ENCODE peak calls at places on chromosomes 6 and 20, in five cellular contexts. R, U, X, F and N are unnamed samples.
A peak's percentile ranks its signal among the peaks of the same experiment; 100 is the strongest.

GRCh38 chr20:21259346-21259745 is 43.8 kb upstream of the XRN2 start:
- DNase-seq in R (no peak), U (no peak), X (no peak), F (no peak), N (peak; percentile 6)

GRCh38 chr20:63831696-63832686 is 927 bp upstream of the ZBTB46 start:
- DNase-seq in R (no peak), U (peak; percentile 67), X (no peak), F (peak; percentile 41), N (no peak)

GRCh38 chr6:144953552-144954240 is 668.6 kb downstream of the UTRN start:
- DNase-seq in R (no peak), U (no peak), X (no peak), F (peak; percentile 95), N (no peak)

GRCh38 chr6:39128832-39129231 is 13.8 kb upstream of the SAYSD1 start:
- DNase-seq in R (no peak), U (no peak), X (no peak), F (no peak), N (no peak)

GRCh38 chr20:36467076-36467999 is 74.0 kb upstream of the MYL9 start:
- DNase-seq in R (peak; percentile 66), U (peak; percentile 58), X (peak; percentile 34), F (peak; percentile 45), N (no peak)

GRCh38 chr6:41058783-41059181 is 5.8 kb downstream of the APOBEC2 start:
- DNase-seq in R (no peak), U (no peak), X (no peak), F (no peak), N (no peak)

GRCh38 chr6:122620902-122621301 is 10.7 kb downstream of the PKIB start:
- DNase-seq in R (no peak), U (no peak), X (no peak), F (peak; percentile 34), N (no peak)

GRCh38 chr6:47733879-47734558 is 35.6 kb downstream of the ADGRF4 start:
- DNase-seq in R (peak; percentile 23), U (peak; percentile 41), X (no peak), F (peak; percentile 51), N (no peak)

GRCh38 chr20:47740225-47741184 is 44.8 kb downstream of the SULF2 start:
- DNase-seq in R (no peak), U (peak; percentile 26), X (no peak), F (no peak), N (no peak)

GRCh38 chr20:2984028-2984501 is 59.4 kb upstream of the GNRH2 start:
- DNase-seq in R (peak; percentile 45), U (no peak), X (no peak), F (no peak), N (no peak)

GRCh38 chr6:39901670-39902069 is 32.6 kb downstream of the MOCS1 start:
- DNase-seq in R (no peak), U (no peak), X (no peak), F (no peak), N (no peak)

GRCh38 chr6:106486236-106486635 is 125.7 kb downstream of the CRYBG1 start:
- DNase-seq in R (no peak), U (no peak), X (no peak), F (peak; percentile 11), N (no peak)

GRCh38 chr20:40275738-40276137 is 413.3 kb downstream of the MAFB start:
- DNase-seq in R (no peak), U (no peak), X (no peak), F (no peak), N (no peak)

GRCh38 chr6:87396595-87397392 is 11.0 kb upstream of the CFAP206 start:
- DNase-seq in R (peak; percentile 43), U (no peak), X (no peak), F (no peak), N (no peak)

GRCh38 chr6:161383951-161384350 is 110.1 kb upstream of the AGPAT4 start:
- DNase-seq in R (no peak), U (no peak), X (no peak), F (no peak), N (no peak)

GRCh38 chr6:327538-328183 is 35.4 kb downstream of the DUSP22 start:
- DNase-seq in R (no peak), U (no peak), X (no peak), F (no peak), N (no peak)

GRCh38 chr6:18997375-18997826 is 610.3 kb downstream of the RNF144B start:
- DNase-seq in R (peak; percentile 39), U (peak; percentile 65), X (no peak), F (peak; percentile 71), N (no peak)

GRCh38 chr20:63051911-63052310 is 45.1 kb upstream of the BHLHE23 start:
- DNase-seq in R (no peak), U (no peak), X (no peak), F (no peak), N (no peak)

GRCh38 chr20:63438121-63438520 is 34.3 kb downstream of the KCNQ2 start:
- DNase-seq in R (no peak), U (no peak), X (no peak), F (no peak), N (no peak)

GRCh38 chr20:3869839-3870634 is 19.1 kb upstream of the PANK2 start:
- DNase-seq in R (no peak), U (peak; percentile 79), X (no peak), F (no peak), N (no peak)

GRCh38 chr20:49889943-49890650 is 25.2 kb downstream of the SPATA2 start:
- DNase-seq in R (no peak), U (no peak), X (no peak), F (no peak), N (no peak)

GRCh38 chr20:61516398-61517208 is 264.5 kb downstream of the CDH4 start:
- DNase-seq in R (no peak), U (no peak), X (no peak), F (peak; percentile 17), N (no peak)

GRCh38 chr6:6932341-6932740 is 175.4 kb upstream of the RREB1 start:
- DNase-seq in R (no peak), U (no peak), X (no peak), F (no peak), N (no peak)

GRCh38 chr6:139693735-139694134 is 319.3 kb upstream of the CITED2 start:
- DNase-seq in R (no peak), U (no peak), X (no peak), F (no peak), N (no peak)

GRCh38 chr20:64107736-64108457 is 532 bp upstream of the NPBWR2 start:
- DNase-seq in R (peak; percentile 68), U (no peak), X (no peak), F (no peak), N (no peak)

GRCh38 chr6:11374036-11375010 is 141.9 kb upstream of the NEDD9 start:
- DNase-seq in R (peak; percentile 38), U (no peak), X (peak; percentile 43), F (no peak), N (no peak)

GRCh38 chr6:132527791-132528190 is 10.3 kb upstream of the TAAR9 start:
- DNase-seq in R (no peak), U (peak; percentile 88), X (no peak), F (peak; percentile 57), N (no peak)

GRCh38 chr6:9657994-9658393 is 756.9 kb downstream of the TFAP2A start:
- DNase-seq in R (no peak), U (no peak), X (no peak), F (peak; percentile 55), N (no peak)

GRCh38 chr6:72787521-72788031 is 165.7 kb downstream of the KCNQ5 start:
- DNase-seq in R (no peak), U (no peak), X (no peak), F (peak; percentile 89), N (no peak)

GRCh38 chr6:24357336-24358218 is at the start of gene DCDC2:
- DNase-seq in R (peak; percentile 21), U (peak; percentile 69), X (peak; percentile 8), F (peak; percentile 97), N (no peak)

GRCh38 chr6:144718431-144718830 is 433.3 kb downstream of the UTRN start:
- DNase-seq in R (no peak), U (no peak), X (no peak), F (peak; percentile 70), N (no peak)

GRCh38 chr20:48971956-48972355 is 50.4 kb downstream of the ARFGEF2 start:
- DNase-seq in R (no peak), U (no peak), X (no peak), F (no peak), N (no peak)

GRCh38 chr20:10408427-10408826 is 25.6 kb downstream of the MKKS start:
- DNase-seq in R (no peak), U (no peak), X (no peak), F (no peak), N (no peak)

GRCh38 chr6:41037107-41037900 is 1.7 kb downstream of the UNC5CL start:
- DNase-seq in R (no peak), U (no peak), X (no peak), F (peak; percentile 80), N (no peak)

GRCh38 chr6:12957321-12958051 is 240.9 kb downstream of the PHACTR1 start:
- DNase-seq in R (peak; percentile 17), U (peak; percentile 40), X (no peak), F (peak; percentile 59), N (peak; percentile 76)